ENCODE peak calls at places on chromosomes 2 and 18, in six cellular contexts. T is colonic mucosa, I is WTC11, M is thoracic aorta, P is Peyer's patch, G is hepatocyte. S is an unnamed sample.

GRCh38 chr2:121993682-121994081 is 238.2 kb downstream of the TSN start:
- DNase-seq in T (no peak), I (no peak), M (no peak), P (no peak), G (no peak), S (no peak)

GRCh38 chr18:7946724-7947377 is 379.7 kb downstream of the PTPRM start:
- DNase-seq in T (peak), I (no peak), M (no peak), P (no peak), G (peak), S (no peak)

GRCh38 chr2:62705859-62706720 is 577 bp downstream of the EHBP1 start:
- DNase-seq in T (peak), I (peak), M (peak), P (peak), G (peak), S (peak)

GRCh38 chr2:201839727-201840126 is 33.4 kb downstream of the CDK15 start:
- DNase-seq in T (no peak), I (no peak), M (no peak), P (no peak), G (no peak), S (no peak)

GRCh38 chr2:132668189-132668833 is 1.7 kb downstream of the LYPD1 start:
- DNase-seq in T (no peak), I (peak), M (no peak), P (no peak), G (peak), S (peak)

GRCh38 chr2:33672896-33673295 is 73.8 kb upstream of the FAM98A start:
- DNase-seq in T (no peak), I (no peak), M (no peak), P (no peak), G (no peak), S (no peak)

GRCh38 chr2:61988462-61989366 is 83.2 kb downstream of the COMMD1 start:
- DNase-seq in T (no peak), I (no peak), M (no peak), P (no peak), G (no peak), S (no peak)

GRCh38 chr2:51000849-51001617 is 30.9 kb downstream of the NRXN1 start:
- DNase-seq in T (no peak), I (no peak), M (no peak), P (no peak), G (no peak), S (no peak)

GRCh38 chr2:207750315-207750714 is 19.4 kb downstream of the FZD5 start:
- DNase-seq in T (no peak), I (no peak), M (no peak), P (no peak), G (no peak), S (no peak)

GRCh38 chr2:143833258-143833657 is 686.7 kb downstream of the ZEB2 start:
- DNase-seq in T (no peak), I (no peak), M (no peak), P (no peak), G (no peak), S (no peak)

GRCh38 chr2:145687445-145688104 is 1167.7 kb upstream of the ZEB2 start:
- DNase-seq in T (no peak), I (no peak), M (no peak), P (no peak), G (no peak), S (no peak)

GRCh38 chr18:44680271-44681038 is at the start of gene SETBP1:
- DNase-seq in T (peak), I (peak), M (peak), P (peak), G (peak), S (peak)

GRCh38 chr18:8705280-8705940 is at the start of gene MTCL1:
- DNase-seq in T (no peak), I (peak), M (no peak), P (peak), G (no peak), S (peak)

GRCh38 chr2:221389909-221390308 is 182.2 kb downstream of the EPHA4 start:
- DNase-seq in T (no peak), I (no peak), M (no peak), P (no peak), G (no peak), S (no peak)

GRCh38 chr2:220269421-220269820 is 642.0 kb downstream of the SLC4A3 start:
- DNase-seq in T (no peak), I (peak), M (no peak), P (no peak), G (no peak), S (no peak)

GRCh38 chr2:196413821-196414274 is 225.7 kb upstream of the CCDC150 start:
- DNase-seq in T (no peak), I (no peak), M (no peak), P (no peak), G (no peak), S (no peak)

GRCh38 chr2:235695602-235695895 is 201.7 kb downstream of the AGAP1 start:
- DNase-seq in T (no peak), I (no peak), M (no peak), P (no peak), G (no peak), S (no peak)

GRCh38 chr2:59680863-59681262 is 872.6 kb downstream of the BCL11A start:
- DNase-seq in T (no peak), I (no peak), M (no peak), P (no peak), G (no peak), S (no peak)

GRCh38 chr2:28333606-28334526 is 58.8 kb upstream of the FOSL2 start:
- DNase-seq in T (no peak), I (no peak), M (no peak), P (no peak), G (no peak), S (no peak)

GRCh38 chr18:47345291-47345690 is 93.8 kb upstream of the SKOR2 start:
- DNase-seq in T (no peak), I (no peak), M (no peak), P (no peak), G (no peak), S (no peak)

GRCh38 chr2:27270680-27271079 is 4.6 kb upstream of the DNAJC5G start:
- DNase-seq in T (no peak), I (no peak), M (no peak), P (no peak), G (no peak), S (no peak)

GRCh38 chr2:98160574-98160973 is 73.6 kb downstream of the VWA3B start:
- DNase-seq in T (no peak), I (no peak), M (no peak), P (no peak), G (no peak), S (no peak)

GRCh38 chr2:204145197-204146190 is 208.9 kb downstream of the ICOS start:
- DNase-seq in T (peak), I (peak), M (no peak), P (peak), G (peak), S (peak)

GRCh38 chr2:66781804-66782203 is 346.9 kb downstream of the MEIS1 start:
- DNase-seq in T (no peak), I (no peak), M (no peak), P (no peak), G (no peak), S (no peak)

GRCh38 chr2:17571681-17572080 is 31.2 kb downstream of the VSNL1 start:
- DNase-seq in T (no peak), I (no peak), M (no peak), P (no peak), G (no peak), S (no peak)

GRCh38 chr2:151637284-151637781 is 96.9 kb downstream of the NEB start:
- DNase-seq in T (no peak), I (no peak), M (no peak), P (peak), G (no peak), S (no peak)

GRCh38 chr18:22409445-22409844 is 8.3 kb downstream of the CTAGE1 start:
- DNase-seq in T (no peak), I (no peak), M (no peak), P (no peak), G (no peak), S (no peak)

GRCh38 chr2:182240862-182241371 is 185.9 kb downstream of the PDE1A start:
- DNase-seq in T (peak), I (peak), M (no peak), P (no peak), G (peak), S (peak)

GRCh38 chr2:219368690-219369108 is 19.0 kb downstream of the DNPEP start:
- DNase-seq in T (no peak), I (no peak), M (no peak), P (no peak), G (peak), S (no peak)

GRCh38 chr2:3277050-3277747 is 100.4 kb downstream of the EIPR1 start:
- DNase-seq in T (no peak), I (no peak), M (no peak), P (no peak), G (no peak), S (no peak)

GRCh38 chr2:85902496-85902895 is 13.7 kb upstream of the ST3GAL5 start:
- DNase-seq in T (no peak), I (no peak), M (no peak), P (no peak), G (no peak), S (no peak)

GRCh38 chr2:98771771-98772521 is 41.0 kb upstream of the MGAT4A start:
- DNase-seq in T (no peak), I (no peak), M (no peak), P (peak), G (no peak), S (no peak)

GRCh38 chr2:26473796-26474195 is 4.1 kb downstream of the OTOF start:
- DNase-seq in T (no peak), I (no peak), M (no peak), P (no peak), G (no peak), S (no peak)

GRCh38 chr2:118227698-118228508 is 139.6 kb downstream of the INSIG2 start:
- DNase-seq in T (no peak), I (no peak), M (no peak), P (no peak), G (no peak), S (no peak)

GRCh38 chr2:106536490-106536889 is 49.3 kb downstream of the CD8B2 start:
- DNase-seq in T (no peak), I (no peak), M (no peak), P (no peak), G (no peak), S (no peak)

GRCh38 chr18:52869942-52870907 is 530.2 kb downstream of the DCC start:
- DNase-seq in T (no peak), I (peak), M (no peak), P (no peak), G (peak), S (no peak)

GRCh38 chr2:20446280-20446916 is 476 bp upstream of the RHOB start:
- DNase-seq in T (no peak), I (no peak), M (no peak), P (no peak), G (no peak), S (no peak)

GRCh38 chr2:20447437-20448245 is 767 bp downstream of the RHOB start:
- DNase-seq in T (peak), I (peak), M (no peak), P (peak), G (peak), S (peak)

GRCh38 chr2:20444993-20445910 is 1.6 kb upstream of the RHOB start:
- DNase-seq in T (no peak), I (no peak), M (no peak), P (no peak), G (no peak), S (no peak)

GRCh38 chr2:20448246-20449046 is 1.6 kb downstream of the RHOB start:
- DNase-seq in T (no peak), I (peak), M (no peak), P (no peak), G (no peak), S (peak)

DNA sequence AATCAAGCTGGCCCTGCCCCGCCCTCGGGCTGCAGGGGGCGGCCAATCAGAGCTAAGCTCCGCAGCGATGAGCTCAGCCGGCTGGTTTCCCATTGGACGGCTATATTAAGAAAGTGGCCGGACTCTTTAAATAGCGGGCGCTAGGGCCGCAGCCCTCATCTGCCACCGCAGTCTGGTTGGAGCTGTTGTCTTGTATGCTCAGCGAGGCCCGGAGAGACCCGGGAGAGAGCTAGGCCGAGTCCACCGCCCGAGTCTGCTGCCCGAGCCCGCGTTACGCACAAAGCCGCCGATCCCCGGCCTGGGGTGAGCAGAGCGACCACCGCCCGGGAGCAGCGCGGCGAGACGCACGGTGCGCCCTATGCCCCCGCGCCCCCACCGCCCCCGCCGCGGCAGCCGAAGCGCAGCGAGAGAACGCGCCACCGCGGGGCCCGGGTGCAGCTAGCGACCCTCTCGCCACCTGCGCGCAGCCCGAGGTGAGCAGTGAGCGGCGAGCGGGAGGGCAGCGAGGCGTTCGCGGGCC is at the start of gene RHOB:
- DNase-seq in T (peak), I (peak), M (peak), P (peak), G (peak), S (peak)
- TF ChIP-seq CTCF in T (no peak), I (no peak), M (peak), P (no peak), G (no peak), S (no peak)

DNA sequence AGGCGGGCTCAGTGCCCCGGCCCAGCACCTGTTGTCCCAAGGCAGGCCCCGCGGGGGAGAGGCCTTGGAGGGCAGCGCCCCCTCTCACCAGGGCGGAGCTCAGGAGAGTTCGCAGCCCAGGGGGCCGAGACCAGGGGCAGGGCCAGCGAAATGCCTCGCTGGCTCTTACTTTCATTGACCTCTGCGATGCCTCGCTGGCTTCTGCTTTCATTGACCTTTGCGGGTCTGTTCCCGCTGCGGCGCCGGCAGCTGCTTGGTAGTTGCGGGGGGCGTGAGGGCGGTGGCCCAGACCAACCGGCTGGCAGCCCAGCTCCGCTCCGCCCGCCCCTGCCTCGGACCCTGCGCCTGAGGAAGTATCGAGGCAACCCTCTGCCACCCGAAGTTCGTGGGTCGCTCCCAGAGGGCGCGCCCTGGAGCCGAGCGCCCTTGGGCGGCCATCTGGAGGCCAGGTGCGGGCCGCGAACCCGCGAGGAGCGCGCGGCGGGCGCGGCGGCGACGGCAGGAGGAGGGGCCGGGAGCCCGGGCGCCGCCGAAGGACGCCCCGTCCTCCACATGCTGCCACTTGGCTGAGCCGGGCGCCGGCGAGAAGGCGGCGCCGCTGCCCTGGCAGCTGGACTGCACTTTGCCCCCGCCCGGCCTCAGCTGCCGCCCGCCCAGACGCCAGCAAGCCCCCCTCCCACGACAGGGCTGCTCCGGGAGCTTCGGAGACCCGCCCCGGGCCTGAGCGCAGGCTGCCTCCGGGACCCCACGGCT is 118.0 kb upstream of the MSTN start:
- DNase-seq in T (peak), I (peak), M (no peak), P (peak), G (peak), S (peak)
- TF ChIP-seq CTCF in T (peak), I (no peak), M (peak), P (peak), G (peak), S (peak)

GRCh38 chr2:38262514-38262871 is 114.6 kb downstream of the ATL2 start:
- DNase-seq in T (no peak), I (no peak), M (no peak), P (no peak), G (no peak), S (no peak)

GRCh38 chr2:38263293-38263692 is 113.8 kb downstream of the ATL2 start:
- DNase-seq in T (no peak), I (no peak), M (no peak), P (no peak), G (no peak), S (no peak)

GRCh38 chr2:38260972-38261371 is 116.1 kb downstream of the ATL2 start:
- DNase-seq in T (no peak), I (no peak), M (no peak), P (no peak), G (no peak), S (no peak)

GRCh38 chr2:38261569-38262513 is 115.2 kb downstream of the ATL2 start:
- DNase-seq in T (no peak), I (no peak), M (no peak), P (no peak), G (no peak), S (no peak)

GRCh38 chr2:38260469-38260868 is 116.6 kb downstream of the ATL2 start:
- DNase-seq in T (no peak), I (no peak), M (no peak), P (no peak), G (no peak), S (no peak)
- TF ChIP-seq CTCF in T (no peak), I (no peak), M (no peak), P (no peak), G (no peak), S (no peak)

GRCh38 chr2:75604479-75604878 is 42.1 kb upstream of the MRPL19 start:
- DNase-seq in T (no peak), I (no peak), M (no peak), P (no peak), G (no peak), S (no peak)

GRCh38 chr2:75607988-75608683 is 38.4 kb upstream of the MRPL19 start:
- DNase-seq in T (no peak), I (no peak), M (no peak), P (no peak), G (no peak), S (no peak)

GRCh38 chr2:75603477-75603876 is 42.7 kb upstream of the EVA1A start:
- DNase-seq in T (no peak), I (no peak), M (no peak), P (no peak), G (no peak), S (no peak)

GRCh38 chr2:75606851-75607798 is 39.5 kb upstream of the MRPL19 start:
- DNase-seq in T (no peak), I (no peak), M (no peak), P (no peak), G (no peak), S (no peak)

GRCh38 chr2:75605770-75606535 is 40.6 kb upstream of the MRPL19 start:
- DNase-seq in T (no peak), I (no peak), M (no peak), P (no peak), G (peak), S (no peak)
- TF ChIP-seq CTCF in T (no peak), I (no peak), M (no peak), P (no peak), G (peak), S (no peak)